ENCODE peak calls at places on chromosomes 12 and 14, in four cellular contexts. One of them, this sample, is unnamed.

GRCh38 chr14:78022059-78022458 is 148.1 kb upstream of the NRXN3 start:
- DNase-seq in caudate nucleus: no peak
- DNase-seq in Calu3: peak; percentile 82
- DNase-seq in epithelial cell of prostate: no peak
- DNase-seq in this sample: peak; percentile 60

GRCh38 chr14:62885451-62885850 is 159.8 kb downstream of the KCNH5 start:
- DNase-seq in caudate nucleus: no peak
- DNase-seq in Calu3: no peak
- DNase-seq in epithelial cell of prostate: no peak
- DNase-seq in this sample: peak; percentile 55

GRCh38 chr12:77153706-77154105 is 88.3 kb upstream of the E2F7 start:
- DNase-seq in caudate nucleus: no peak
- DNase-seq in Calu3: no peak
- DNase-seq in epithelial cell of prostate: no peak
- DNase-seq in this sample: no peak

GRCh38 chr12:92987846-92988621 is 58.9 kb upstream of the EEA1 start:
- DNase-seq in caudate nucleus: no peak
- DNase-seq in Calu3: no peak
- DNase-seq in epithelial cell of prostate: no peak
- DNase-seq in this sample: no peak

GRCh38 chr14:60175255-60175902 is 10.2 kb upstream of the DHRS7 start:
- DNase-seq in caudate nucleus: no peak
- DNase-seq in Calu3: no peak
- DNase-seq in epithelial cell of prostate: no peak
- DNase-seq in this sample: peak; percentile 90

GRCh38 chr14:80634106-80634758 is 307.3 kb downstream of the CEP128 start:
- DNase-seq in caudate nucleus: no peak
- DNase-seq in Calu3: no peak
- DNase-seq in epithelial cell of prostate: no peak
- DNase-seq in this sample: peak; percentile 53

GRCh38 chr12:2387051-2387834 is 334.5 kb downstream of the CACNA1C start:
- DNase-seq in caudate nucleus: no peak
- DNase-seq in Calu3: no peak
- DNase-seq in epithelial cell of prostate: no peak
- DNase-seq in this sample: no peak

GRCh38 chr14:23916038-23916437 is 37.5 kb upstream of the DHRS4 start:
- DNase-seq in caudate nucleus: no peak
- DNase-seq in Calu3: no peak
- DNase-seq in epithelial cell of prostate: no peak
- DNase-seq in this sample: no peak

GRCh38 chr12:57229041-57229633 is 374 bp upstream of the SHMT2 start:
- DNase-seq in caudate nucleus: no peak
- DNase-seq in Calu3: no peak
- DNase-seq in epithelial cell of prostate: no peak
- DNase-seq in this sample: no peak

GRCh38 chr12:121453629-121454028 is 53.7 kb downstream of the RNF34 start:
- DNase-seq in caudate nucleus: no peak
- DNase-seq in Calu3: no peak
- DNase-seq in epithelial cell of prostate: no peak
- DNase-seq in this sample: no peak

This sample was measured in bronchial epithelial cell.